ENCODE peak calls at places on chromosomes 7 and 10, in six cellular contexts. E is breast epithelium, X is neural progenitor cell, H is mucosa of descending colon, C is omental fat pad, D is body of pancreas. J is an unnamed sample.
A peak's percentile ranks its signal among the peaks of the same experiment; 100 is the strongest.

GRCh38 chr10:14604181-14605142 is 170.2 kb downstream of the FAM107B start:
- DNase-seq in C (peak; percentile 59), E (peak; percentile 79), X (peak; percentile 91), H (peak; percentile 88), D (peak; percentile 85), J (peak; percentile 59)

GRCh38 chr10:26890956-26891355 is 30.2 kb upstream of the ABI1 start:
- DNase-seq in X (peak; percentile 76), H (no peak), E (no peak), C (no peak), D (peak; percentile 23), J (peak; percentile 70)

GRCh38 chr7:108454674-108455523 is 1.3 kb downstream of the NRCAM start:
- DNase-seq in H (no peak), D (peak; percentile 31), X (peak; percentile 70), C (no peak), E (no peak), J (no peak)

GRCh38 chr10:43392757-43393156 is 16.2 kb downstream of the HNRNPF start:
- DNase-seq in E (no peak), D (no peak), X (no peak), H (no peak), C (no peak), J (no peak)

GRCh38 chr7:98836811-98837631 is 32.8 kb downstream of the TMEM130 start:
- DNase-seq in C (no peak), D (peak; percentile 40), X (peak; percentile 83), E (no peak), H (peak; percentile 50), J (peak; percentile 65)

GRCh38 chr10:92995509-92995908 is 65.1 kb upstream of the CYP26C1 start:
- DNase-seq in E (no peak), C (no peak), X (no peak), D (no peak), H (no peak), J (no peak)

GRCh38 chr10:9305018-9305655 is 1250.6 kb downstream of the GATA3 start:
- DNase-seq in X (peak; percentile 30), H (no peak), E (no peak), C (no peak), D (no peak), J (peak; percentile 33)

GRCh38 chr7:94087664-94088352 is 83.7 kb upstream of the BET1 start:
- DNase-seq in X (peak; percentile 72), C (no peak), H (no peak), D (peak; percentile 52), E (no peak), J (peak; percentile 82)

GRCh38 chr7:111561659-111561908 is 708 bp downstream of the IMMP2L start:
- DNase-seq in H (no peak), E (no peak), C (no peak), X (no peak), D (no peak), J (peak; percentile 35)

GRCh38 chr10:95788830-95789229 is 32.9 kb downstream of the ENTPD1 start:
- DNase-seq in X (no peak), E (no peak), D (no peak), H (no peak), C (no peak), J (peak; percentile 8)

GRCh38 chr7:130387628-130388403 is 7.5 kb downstream of the CPA1 start:
- DNase-seq in H (no peak), C (no peak), D (peak; percentile 53), E (no peak), X (no peak), J (no peak)

GRCh38 chr10:49381111-49381900 is 14.6 kb downstream of the DRGX start:
- DNase-seq in E (no peak), D (no peak), X (no peak), H (no peak), C (no peak), J (no peak)

GRCh38 chr7:51025668-51026067 is 243.0 kb upstream of the GRB10 start:
- DNase-seq in D (no peak), H (no peak), E (no peak), X (no peak), C (no peak), J (peak; percentile 10)

GRCh38 chr7:14734839-14735321 is 167.7 kb downstream of the DGKB start:
- DNase-seq in H (no peak), C (no peak), X (peak; percentile 83), E (no peak), D (peak; percentile 15), J (peak; percentile 23)

GRCh38 chr7:134831862-134832261 is 52.4 kb downstream of the CALD1 start:
- DNase-seq in X (no peak), E (no peak), C (no peak), H (no peak), D (no peak), J (no peak)

GRCh38 chr7:148014473-148014872 is 576.1 kb upstream of the C7orf33 start:
- DNase-seq in D (no peak), X (no peak), C (no peak), E (no peak), H (no peak), J (peak; percentile 36)

GRCh38 chr10:93579089-93579488 is 12.6 kb downstream of the FFAR4 start:
- DNase-seq in X (no peak), D (no peak), E (no peak), C (no peak), H (no peak), J (peak; percentile 49)

GRCh38 chr10:132881186-132881920 is 61.0 kb downstream of the CFAP46 start:
- DNase-seq in D (no peak), X (no peak), C (no peak), H (peak; percentile 37), E (peak; percentile 47), J (no peak)

DNA sequence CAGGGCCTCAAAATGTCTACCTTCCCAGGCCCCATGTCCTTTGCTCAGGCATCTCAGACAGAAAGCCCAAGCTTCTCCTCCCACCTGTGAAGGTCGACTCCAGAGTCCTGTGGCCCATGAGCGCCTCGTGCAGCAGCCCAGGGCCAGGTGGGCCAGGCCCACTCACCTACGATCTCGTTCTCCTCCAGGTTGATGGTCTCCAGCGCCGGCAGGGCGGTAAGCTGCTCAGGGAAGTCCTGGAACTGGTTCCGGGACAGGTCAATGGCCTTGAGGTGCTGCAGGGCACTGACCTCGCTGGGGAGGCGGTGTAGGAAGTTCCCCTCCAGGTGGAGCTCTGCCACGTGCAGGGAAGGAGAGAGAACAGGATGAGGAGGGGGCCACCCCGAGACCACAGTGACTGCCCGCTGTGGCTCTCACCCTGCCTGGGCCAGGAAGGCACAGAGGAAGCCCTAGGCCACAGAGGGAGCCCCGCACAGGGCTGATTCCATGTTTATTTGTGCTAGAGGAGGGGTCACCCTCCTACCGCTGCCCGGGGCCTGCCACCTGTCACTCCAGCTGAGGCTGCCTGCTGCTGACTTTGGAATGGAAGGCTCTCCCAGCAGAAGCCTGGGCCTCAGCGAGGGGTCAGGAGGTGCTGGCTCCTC is 40.0 kb upstream of the NPFFR1 start:
- DNase-seq in D (no peak), C (no peak), X (peak; percentile 30), E (peak; percentile 40), H (no peak), J (no peak)
- TF ChIP-seq CTCF in D (no peak), C (no peak), X (no peak), E (no peak), H (no peak), J (no peak)

GRCh38 chr10:50988792-50989191 is 85.5 kb upstream of the PRKG1 start:
- DNase-seq in X (no peak), H (no peak), C (no peak), D (no peak), E (no peak), J (peak; percentile 15)

GRCh38 chr10:50991496-50992355 is 82.6 kb upstream of the PRKG1 start:
- DNase-seq in H (peak; percentile 73), X (peak; percentile 58), C (no peak), E (peak; percentile 51), D (peak; percentile 48), J (no peak)

GRCh38 chr10:50992972-50993766 is 81.1 kb upstream of the PRKG1 start:
- DNase-seq in D (peak; percentile 17), X (peak; percentile 43), E (no peak), H (peak; percentile 51), C (no peak), J (no peak)

GRCh38 chr10:50992356-50992866 is 81.9 kb upstream of the PRKG1 start:
- DNase-seq in C (no peak), E (no peak), H (no peak), X (peak; percentile 19), D (peak; percentile 22), J (no peak)

DNA sequence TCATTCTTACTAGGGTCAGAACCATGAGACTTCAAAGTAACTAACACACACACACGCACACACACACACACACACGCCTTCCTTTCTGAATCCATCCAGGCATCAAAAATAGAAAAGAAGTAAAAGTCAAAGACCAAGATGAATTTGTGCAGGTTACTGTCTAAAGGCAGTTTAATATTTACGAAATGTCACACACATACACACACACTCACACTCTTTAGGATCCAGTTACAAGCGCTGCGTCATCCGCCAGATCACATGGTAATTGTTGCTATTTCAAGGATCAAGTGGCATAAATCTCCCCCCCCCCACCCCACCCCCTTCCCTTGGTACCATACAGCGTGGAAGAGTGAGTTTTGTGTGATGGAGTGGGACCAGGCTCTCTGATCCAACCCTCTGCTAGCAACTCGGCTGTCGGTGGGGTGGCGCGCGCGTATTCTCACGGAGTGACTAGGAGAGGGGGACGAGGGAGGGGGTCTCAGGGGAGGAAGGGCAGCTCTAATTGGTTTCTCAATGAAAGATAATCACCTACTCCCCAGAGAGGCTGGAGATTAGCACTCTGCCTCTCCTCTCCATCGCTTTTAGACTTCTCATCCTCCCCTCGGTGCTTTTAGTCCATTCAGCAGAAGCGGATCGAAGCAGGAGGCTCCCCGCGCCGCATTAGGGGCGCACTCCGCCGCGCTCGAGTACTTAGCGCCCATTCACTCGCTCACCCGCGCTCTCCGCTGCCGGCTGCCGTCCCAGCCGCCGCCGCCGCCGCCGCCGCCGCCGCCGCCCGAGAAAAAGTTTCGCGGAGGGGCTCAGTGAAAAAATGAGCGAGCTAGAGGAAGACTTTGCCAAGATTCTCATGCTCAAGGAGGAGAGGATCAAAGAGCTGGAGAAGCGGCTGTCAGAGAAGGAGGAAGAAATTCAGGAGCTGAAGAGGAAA is 83.5 kb upstream of the PRKG1 start:
- DNase-seq in X (peak; percentile 82), E (no peak), C (no peak), D (peak; percentile 58), H (peak; percentile 57), J (no peak)
- TF ChIP-seq CTCF in X (no peak), E (no peak), C (no peak), D (no peak), H (no peak), J (no peak)

GRCh38 chr10:17200885-17201164 is 647 bp downstream of the TRDMT1 start:
- DNase-seq in D (peak; percentile 46), C (no peak), H (no peak), X (no peak), E (no peak), J (peak; percentile 44)
- TF ChIP-seq CTCF in D (no peak), C (no peak), H (no peak), X (no peak), E (no peak), J (no peak)

GRCh38 chr10:79052311-79053080 is 16.3 kb upstream of the ZMIZ1 start:
- DNase-seq in C (no peak), D (peak; percentile 34), X (peak; percentile 80), H (peak; percentile 49), E (peak; percentile 43), J (no peak)
- TF ChIP-seq CTCF in C (no peak), D (peak; percentile 61), X (peak; percentile 57), H (no peak), E (peak; percentile 31), J (no peak)

DNA sequence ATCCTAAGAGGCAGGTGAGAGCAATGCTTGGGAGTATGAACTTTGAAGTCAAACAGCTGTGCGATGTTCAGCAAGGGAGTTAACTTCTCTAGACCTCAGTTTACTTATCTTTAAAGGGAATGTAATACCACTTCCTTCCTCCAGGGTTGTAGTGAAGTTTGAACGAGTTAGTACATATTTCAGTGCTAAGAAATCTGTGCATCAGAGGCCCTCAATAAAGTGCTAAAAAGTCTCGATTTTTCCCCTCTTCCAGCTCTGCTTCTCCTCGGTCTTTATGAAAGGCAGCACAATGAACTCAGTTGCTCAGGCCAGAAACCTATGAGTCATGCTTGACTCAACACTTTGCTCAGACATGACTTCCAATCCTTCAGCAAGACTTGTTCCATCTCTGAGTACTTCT is 418.9 kb downstream of the MDFIC start:
- DNase-seq in C (no peak), D (no peak), H (no peak), X (no peak), E (no peak), J (peak; percentile 65)
- TF ChIP-seq CTCF in C (no peak), D (no peak), H (no peak), X (peak; percentile 28), E (no peak), J (no peak)

J was measured in MCF 10A.